ENCODE peak calls at places on chromosomes 2 and 18, in five cellular contexts. E is adrenal gland, U is spleen, X is body of pancreas, Z is uterus. Q is an unnamed sample. For H3K4me1 and H3K27me3, the result is how much of the 10 kb centered on the place peaks cover.

GRCh38 chr2:71578665-71579371 is 125.5 kb downstream of the DYSF start:
- DNase-seq in X (peak), Z (no peak), E (no peak), U (no peak), Q (no peak)

GRCh38 chr2:24577481-24577880 is 86.4 kb downstream of the NCOA1 start:
- DNase-seq in Z (no peak), U (no peak), X (no peak), E (no peak), Q (no peak)

GRCh38 chr2:115414461-115414860 is 972.0 kb downstream of the DPP10 start:
- DNase-seq in Z (no peak), X (no peak), U (no peak), E (no peak), Q (no peak)

GRCh38 chr2:68320118-68320641 is 431 bp upstream of the CNRIP1 start:
- DNase-seq in U (no peak), Z (peak), E (peak), X (peak), Q (no peak)

GRCh38 chr2:96498023-96498431 is 7.1 kb downstream of the NEURL3 start:
- DNase-seq in X (no peak), U (no peak), Z (no peak), E (no peak), Q (no peak)

GRCh38 chr2:176001281-176001902 is 675 bp downstream of the LNPK start:
- DNase-seq in Z (peak), E (peak), X (peak), U (peak), Q (peak)

GRCh38 chr2:127218843-127219715 is 1.0 kb downstream of the CYP27C1 start:
- DNase-seq in E (no peak), Z (no peak), X (no peak), U (no peak), Q (no peak)

GRCh38 chr2:173571021-173571821 is 216.5 kb downstream of the CDCA7 start:
- DNase-seq in E (no peak), X (peak), U (no peak), Z (no peak), Q (no peak)

GRCh38 chr2:54704688-54705605 is 18.5 kb upstream of the EML6 start:
- DNase-seq in E (no peak), X (no peak), U (no peak), Z (no peak), Q (no peak)

GRCh38 chr2:60707750-60708371 is 48.2 kb upstream of the PAPOLG start:
- DNase-seq in U (no peak), X (peak), E (no peak), Z (no peak), Q (no peak)

GRCh38 chr18:68449292-68449691 is 265.6 kb downstream of the TMX3 start:
- DNase-seq in U (no peak), X (no peak), E (no peak), Z (no peak), Q (no peak)

GRCh38 chr2:16663121-16663905 is 2.3 kb downstream of the CYRIA start:
- DNase-seq in E (no peak), U (no peak), X (no peak), Z (no peak), Q (no peak)

GRCh38 chr2:138615257-138615656 is 113.7 kb downstream of the SPOPL start:
- DNase-seq in U (no peak), Z (no peak), X (no peak), E (no peak), Q (no peak)

DNA sequence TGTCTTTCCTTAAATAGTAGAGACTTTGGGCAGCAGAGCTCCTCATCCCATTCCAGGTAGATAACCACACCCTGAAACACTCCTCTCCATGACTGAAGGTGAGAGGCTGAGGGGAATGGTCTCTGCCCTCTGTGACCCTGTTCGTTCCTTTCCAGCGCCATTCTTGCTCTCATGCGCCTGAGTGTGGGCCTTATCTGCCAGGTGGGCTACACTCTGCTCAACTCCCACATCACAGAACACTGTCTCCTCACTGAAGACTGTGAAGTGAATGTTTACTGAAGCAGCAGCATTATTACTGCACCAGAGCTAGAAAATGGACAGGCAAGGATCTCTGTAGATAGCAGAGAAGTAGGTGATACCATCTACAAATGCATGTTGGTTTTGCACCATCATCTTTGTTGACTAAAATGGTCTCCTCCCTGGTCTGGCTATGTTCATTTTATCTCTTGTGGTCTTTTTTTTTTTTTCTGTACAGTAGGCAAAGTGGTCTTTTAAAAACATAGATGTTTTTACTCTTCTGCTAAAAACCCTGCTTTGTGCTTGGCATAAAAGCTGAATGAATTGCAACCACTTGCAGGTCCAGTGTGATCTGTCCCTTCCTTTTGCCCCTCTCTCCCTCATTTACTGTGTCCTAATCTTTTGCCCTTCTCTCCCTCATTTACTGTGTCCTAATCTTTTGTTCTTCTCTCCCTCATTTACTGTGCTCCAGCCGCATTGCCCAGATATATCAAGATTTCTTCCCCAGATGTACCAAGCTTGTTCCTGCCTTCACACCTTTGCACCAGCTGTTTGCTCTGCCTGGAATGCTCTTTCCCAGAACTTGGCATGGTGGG is 35.3 kb downstream of the BABAM2 start:
- DNase-seq in U (no peak), E (no peak), X (no peak), Z (no peak), Q (no peak)
- H3K4me1 ChIP-seq in U (under half), E (under half), X (under half), Z (under half), Q (under half)

DNA sequence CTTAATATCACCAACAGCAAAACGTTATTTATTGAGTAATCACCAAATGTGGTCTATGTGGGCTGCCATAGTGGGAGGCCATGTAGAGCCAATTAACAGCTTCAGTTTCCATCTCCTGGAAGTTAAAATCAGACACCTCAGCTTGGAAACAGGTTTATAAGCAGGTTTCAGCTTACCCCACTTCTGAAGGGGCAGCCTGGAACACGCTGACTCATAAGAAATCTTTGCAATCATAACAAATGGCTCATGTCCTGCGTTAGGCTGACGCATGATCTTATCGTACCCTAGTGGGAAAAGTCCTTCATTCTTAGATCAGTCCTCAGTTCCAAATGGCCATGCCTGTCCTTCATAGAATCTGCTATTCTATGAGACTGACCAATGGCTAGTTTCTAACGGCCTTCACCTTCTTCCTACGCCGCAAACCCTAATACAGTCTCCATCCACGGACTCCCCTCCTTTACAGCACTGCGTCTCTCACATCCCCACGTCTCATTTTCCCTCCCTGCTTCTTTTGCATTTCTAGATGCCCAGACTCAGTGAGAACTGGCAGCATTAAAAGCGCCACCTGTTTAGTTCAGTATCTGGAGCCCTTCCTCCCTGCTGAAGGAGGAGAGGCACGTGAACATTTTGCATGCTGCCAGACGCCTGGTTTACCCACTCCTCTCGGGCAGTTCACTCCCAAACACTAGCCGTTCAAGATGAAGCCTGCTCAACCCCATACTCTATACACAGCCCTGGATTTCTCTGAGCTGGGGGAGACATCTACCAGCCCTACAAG is 24.2 kb upstream of the BZW1 start:
- DNase-seq in E (peak), Z (no peak), X (no peak), U (no peak), Q (peak)
- TF ChIP-seq POLR2A in E (no peak), Z (no peak), X (no peak), U (no peak), Q (no peak)

GRCh38 chr18:841647-842370 is 29.8 kb upstream of the YES1 start:
- DNase-seq in Z (no peak), E (no peak), U (no peak), X (no peak), Q (no peak)

GRCh38 chr18:837922-838321 is 25.9 kb upstream of the YES1 start:
- DNase-seq in U (no peak), Z (no peak), X (no peak), E (no peak), Q (no peak)

GRCh38 chr18:834086-834720 is 22.2 kb upstream of the YES1 start:
- DNase-seq in Z (no peak), E (no peak), U (no peak), X (no peak), Q (no peak)

GRCh38 chr18:840080-840408 is 28.0 kb upstream of the YES1 start:
- DNase-seq in U (no peak), E (no peak), Z (no peak), X (no peak), Q (no peak)

GRCh38 chr18:839224-840079 is 27.4 kb upstream of the YES1 start:
- DNase-seq in X (peak), Z (peak), U (peak), E (peak), Q (peak)
- H3K27me3 ChIP-seq in X (under half), Z (under half), U (under half), E (under half), Q (under half)

DNA sequence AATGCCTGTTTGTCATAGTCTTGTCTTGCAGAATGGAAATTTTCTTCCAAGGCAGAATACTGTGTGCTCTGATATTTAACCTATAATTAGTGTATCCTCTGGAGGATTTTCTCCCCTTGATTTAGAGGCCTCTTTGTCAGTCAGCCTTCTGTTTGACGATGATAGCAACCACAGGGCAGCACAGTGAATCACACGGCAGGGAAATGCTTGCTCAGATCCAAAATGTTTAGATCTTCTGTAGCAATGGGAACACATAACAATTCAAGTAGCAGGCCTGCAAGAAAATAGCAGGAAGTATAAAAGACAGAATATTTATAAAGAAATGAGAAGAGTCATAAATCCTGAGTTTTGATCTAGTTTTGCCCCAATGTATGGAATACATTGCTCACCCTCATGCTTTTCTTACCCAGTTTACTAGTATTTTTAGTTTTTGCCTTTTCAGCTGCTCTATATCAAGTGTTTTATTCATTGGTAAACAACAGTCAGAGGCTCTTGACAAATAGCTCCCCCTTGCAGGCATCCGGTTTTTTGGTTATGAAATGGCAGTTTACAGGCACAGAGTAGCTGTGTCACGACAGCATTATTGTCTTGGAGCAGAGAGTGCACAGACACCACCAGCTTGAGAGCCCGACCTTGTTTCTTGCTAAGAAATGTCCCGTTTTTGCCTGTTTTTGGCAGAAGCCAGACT is 185.1 kb downstream of the MYO3B start:
- DNase-seq in X (no peak), E (no peak), Z (no peak), U (no peak), Q (no peak)
- H3K4me1 ChIP-seq in X (under half), E (under half), Z (under half), U (under half), Q (under half)

GRCh38 chr2:241349941-241350340 is 6.1 kb upstream of the FARP2 start:
- DNase-seq in U (no peak), X (no peak), E (no peak), Z (no peak), Q (no peak)

GRCh38 chr2:241352227-241352626 is 3.9 kb upstream of the FARP2 start:
- DNase-seq in E (no peak), U (no peak), X (no peak), Z (no peak), Q (no peak)

GRCh38 chr2:241351640-241352031 is 4.4 kb upstream of the FARP2 start:
- DNase-seq in U (no peak), X (no peak), E (no peak), Z (no peak), Q (no peak)

GRCh38 chr2:241350530-241350877 is 5.6 kb upstream of the FARP2 start:
- DNase-seq in Z (no peak), U (no peak), E (no peak), X (no peak), Q (no peak)

GRCh38 chr2:241350878-241351639 is 5.0 kb upstream of the FARP2 start:
- DNase-seq in U (no peak), X (no peak), Z (no peak), E (no peak), Q (no peak)
- TF ChIP-seq POLR2A in U (no peak), X (no peak), Z (no peak), E (no peak), Q (no peak)